ENCODE peak calls at places on chromosomes 2 and 18, in ten cellular contexts. Y is AG04449, A is lower leg skin, M is foreskin fibroblast, F is fibroblast of lung, E is mammary epithelial cell, X is HFFc6, W is right lobe of liver, C is neural crest cell, P is fibroblast of the aortic adventitia. I is an unnamed sample.
A peak's percentile ranks its signal among the peaks of the same experiment; 100 is the strongest.

GRCh38 chr2:138364554-138365162 is 136.9 kb upstream of the SPOPL start:
- DNase-seq in Y (no peak), A (no peak), M (peak; percentile 9), F (peak; percentile 77), E (peak; percentile 53), X (peak; percentile 3), W (no peak), C (no peak), P (peak; percentile 75), I (no peak)

GRCh38 chr18:63819780-63820179 is 44.6 kb downstream of the SERPINB7 start:
- DNase-seq in Y (no peak), A (no peak), M (no peak), F (no peak), E (no peak), X (peak; percentile 47), W (no peak), C (no peak), P (no peak), I (no peak)

GRCh38 chr2:32802877-32803276 is 143.9 kb upstream of the LTBP1 start:
- DNase-seq in Y (no peak), A (no peak), M (no peak), F (no peak), E (no peak), X (no peak), W (no peak), C (no peak), P (no peak), I (peak; percentile 30)

GRCh38 chr18:67733094-67733493 is 216.6 kb upstream of the DSEL start:
- DNase-seq in Y (no peak), A (no peak), M (peak; percentile 83), F (peak; percentile 59), E (peak; percentile 91), X (peak; percentile 41), W (no peak), C (no peak), P (peak; percentile 62), I (no peak)

GRCh38 chr18:28151434-28151833 is 25.5 kb downstream of the CDH2 start:
- DNase-seq in Y (no peak), A (no peak), M (no peak), F (no peak), E (no peak), X (no peak), W (no peak), C (no peak), P (no peak), I (no peak)

GRCh38 chr2:211722928-211723327 is 815.7 kb downstream of the ERBB4 start:
- DNase-seq in Y (no peak), A (no peak), M (no peak), F (no peak), E (no peak), X (no peak), W (no peak), C (no peak), P (no peak), I (no peak)

GRCh38 chr2:182447843-182448242 is 21.0 kb upstream of the PDE1A start:
- DNase-seq in Y (peak; percentile 60), A (no peak), M (peak; percentile 16), F (peak; percentile 81), E (no peak), X (peak; percentile 71), W (no peak), C (no peak), P (peak; percentile 84), I (no peak)

GRCh38 chr2:148616696-148617095 is 27.9 kb upstream of the EPC2 start:
- DNase-seq in Y (no peak), A (no peak), M (no peak), F (no peak), E (no peak), X (no peak), W (no peak), C (no peak), P (no peak), I (no peak)

GRCh38 chr2:132416080-132416911 is at the start of gene GPR39:
- DNase-seq in Y (peak; percentile 83), A (peak; percentile 93), M (peak; percentile 99), F (peak; percentile 99), E (peak; percentile 99), X (peak; percentile 97), W (peak; percentile 97), C (peak; percentile 32), P (peak; percentile 94), I (peak; percentile 94)

GRCh38 chr2:230907361-230908093 is 17.5 kb downstream of the GPR55 start:
- DNase-seq in Y (no peak), A (peak; percentile 63), M (no peak), F (no peak), E (no peak), X (no peak), W (peak; percentile 32), C (no peak), P (no peak), I (no peak)

DNA sequence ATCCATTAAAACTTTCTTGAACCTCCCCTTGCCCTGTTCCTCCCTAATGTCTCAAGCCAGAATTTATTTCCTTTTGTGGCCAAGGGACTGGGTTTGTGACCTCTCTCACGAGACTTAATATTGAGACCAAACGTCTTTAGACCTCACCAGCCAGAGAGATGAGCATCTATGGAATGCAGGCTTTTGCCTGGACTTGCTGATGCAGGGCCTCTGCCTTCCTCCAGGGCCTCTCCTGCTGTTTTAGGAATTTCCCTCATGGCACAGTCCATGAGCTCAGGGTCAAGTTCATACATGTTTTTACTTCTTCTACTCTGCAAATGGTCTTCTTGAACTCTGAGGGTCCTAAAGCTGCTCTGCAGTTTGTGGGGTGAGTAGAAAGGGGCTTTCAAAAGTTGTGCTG is 22.3 kb downstream of the IL1B start:
- DNase-seq in Y (no peak), A (no peak), M (no peak), F (peak; percentile 28), E (peak; percentile 93), X (peak; percentile 47), W (no peak), C (no peak), P (peak; percentile 52), I (no peak)
- TF ChIP-seq CTCF in Y (peak; percentile 24), A (no peak), M (peak; percentile 10), F (no peak), E (peak; percentile 27), X (peak; percentile 52), W (no peak), C (peak; percentile 14), P (peak; percentile 40), I (no peak)

DNA sequence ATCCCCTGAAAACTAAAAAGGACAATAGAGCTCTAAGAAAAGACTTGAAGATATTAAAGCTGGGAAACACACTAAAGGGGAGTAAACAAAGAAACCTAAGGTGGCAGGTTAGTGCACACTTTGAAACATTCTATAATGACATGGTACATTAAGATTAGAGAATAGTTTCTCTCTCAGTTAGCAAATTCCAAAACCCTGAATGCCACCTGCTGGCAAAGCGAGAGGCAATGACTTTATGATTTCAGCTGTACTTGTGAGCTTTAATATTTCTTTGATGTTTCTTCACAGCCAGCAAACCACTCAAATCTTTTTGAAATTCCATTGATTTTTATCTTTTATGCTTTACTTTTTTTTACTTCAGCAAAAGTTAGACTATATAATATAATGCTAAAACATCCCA is 86.3 kb downstream of the LRP2 start:
- DNase-seq in Y (no peak), A (no peak), M (no peak), F (peak; percentile 3), E (peak; percentile 7), X (no peak), W (no peak), C (no peak), P (no peak), I (no peak)
- TF ChIP-seq CTCF in Y (no peak), A (no peak), M (no peak), F (no peak), E (peak; percentile 47), X (no peak), W (peak; percentile 34), C (peak; percentile 49), P (no peak), I (no peak)

DNA sequence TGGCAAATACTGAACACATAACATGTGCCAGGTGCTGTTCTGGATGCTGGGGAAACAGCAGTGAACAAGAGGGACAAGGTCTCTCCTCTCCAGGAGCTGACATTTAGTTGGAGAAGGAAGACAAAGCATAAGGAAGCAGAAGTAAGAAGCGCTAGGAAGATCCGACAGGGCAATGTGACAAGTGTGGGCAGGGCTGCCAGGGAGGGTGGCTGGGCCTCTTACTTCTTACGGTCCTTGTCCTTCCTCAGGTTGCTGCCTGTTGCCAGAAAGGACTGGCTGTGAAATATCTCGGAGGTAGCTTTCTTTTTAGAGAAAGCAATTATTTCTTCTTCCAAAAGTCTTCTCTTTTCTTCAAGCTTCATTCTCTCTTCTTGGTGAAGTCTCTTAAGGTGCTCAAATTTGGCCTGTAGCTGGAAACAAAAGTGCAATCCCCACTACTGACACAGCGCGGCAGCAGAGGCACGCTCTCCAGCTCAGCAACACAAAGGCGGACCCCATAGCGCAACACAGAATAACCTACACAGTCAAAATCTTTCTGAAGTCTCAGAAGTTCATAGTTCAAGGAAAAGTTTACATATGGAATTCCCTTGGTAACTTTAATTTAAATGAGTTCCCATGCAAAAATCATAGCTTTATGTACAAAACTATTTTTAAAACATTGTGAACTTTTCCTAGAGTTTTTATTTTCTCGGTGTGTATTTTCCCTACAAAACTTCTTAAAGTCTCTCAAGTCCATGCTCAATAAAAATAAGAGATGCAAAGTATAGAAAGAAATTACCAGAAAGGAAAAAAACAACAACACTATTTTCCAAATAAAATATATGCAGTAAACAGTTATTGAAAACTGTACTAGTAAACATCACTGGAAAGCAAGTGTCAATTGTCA is 67.7 kb downstream of the SEPTIN10 start:
- DNase-seq in Y (no peak), A (peak; percentile 93), M (peak; percentile 55), F (peak; percentile 34), E (peak; percentile 35), X (peak; percentile 43), W (peak; percentile 67), C (peak; percentile 74), P (peak; percentile 74), I (peak; percentile 81)
- TF ChIP-seq CTCF in Y (peak; percentile 89), A (peak; percentile 90), M (peak; percentile 96), F (peak; percentile 98), E (peak; percentile 96), X (peak; percentile 94), W (peak; percentile 86), C (peak; percentile 96), P (peak; percentile 98), I (peak; percentile 48)

DNA sequence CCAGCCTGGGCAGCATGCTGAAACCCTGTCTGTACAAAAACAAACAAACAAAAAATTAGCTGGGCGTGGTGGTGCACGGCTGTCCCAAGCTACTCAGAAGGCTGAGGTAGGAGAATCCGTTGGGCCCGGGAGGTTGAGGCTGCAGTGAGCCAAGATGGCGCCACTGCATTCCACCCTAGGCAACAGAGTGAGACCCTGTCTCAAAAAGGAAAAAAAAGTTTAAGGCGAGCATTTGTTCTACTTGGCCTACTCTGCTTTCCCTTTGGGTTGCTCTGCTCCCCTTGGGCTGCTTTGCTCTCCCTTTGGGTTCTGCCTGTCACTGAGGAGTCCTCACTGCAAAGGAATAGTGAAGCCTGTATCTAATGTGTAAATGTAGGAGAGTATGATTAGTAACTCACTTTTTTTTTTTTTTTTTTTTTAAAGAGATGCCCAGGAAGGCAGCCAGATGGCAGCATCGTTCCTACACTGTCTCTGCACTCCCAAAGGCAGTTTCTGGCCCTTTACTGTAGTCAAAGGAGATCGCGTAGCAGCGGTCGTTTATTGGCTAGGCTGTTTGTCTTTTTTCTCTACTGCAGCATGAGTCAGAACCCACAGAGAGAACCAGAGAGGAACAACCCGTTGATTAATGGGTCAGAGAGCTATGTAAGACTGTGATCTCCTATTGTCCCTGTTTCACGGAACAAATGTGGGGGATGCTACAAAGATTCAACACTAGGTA is 118.3 kb upstream of the CWC22 start:
- DNase-seq in Y (peak; percentile 82), A (peak; percentile 87), M (peak; percentile 94), F (peak; percentile 97), E (peak; percentile 94), X (peak; percentile 96), W (peak; percentile 46), C (peak; percentile 41), P (peak; percentile 97), I (peak; percentile 50)
- TF ChIP-seq CTCF in Y (peak; percentile 57), A (no peak), M (peak; percentile 68), F (peak; percentile 72), E (peak; percentile 77), X (peak; percentile 83), W (peak; percentile 62), C (peak; percentile 82), P (peak; percentile 76), I (peak; percentile 41)

GRCh38 chr2:223696719-223697118 is 94.6 kb upstream of the SCG2 start:
- DNase-seq in Y (no peak), A (no peak), M (peak; percentile 33), F (peak; percentile 66), E (peak; percentile 97), X (peak; percentile 23), W (no peak), C (no peak), P (peak; percentile 44), I (no peak)
- TF ChIP-seq CTCF in Y (no peak), A (no peak), M (no peak), F (no peak), E (no peak), X (no peak), W (no peak), C (no peak), P (no peak), I (no peak)